ENCODE peak calls at places on chromosomes 2 and 18, in six cellular contexts. L is transverse colon, X is ureter, S is EL, F is GM04503, P is posterior vena cava. H is an unnamed sample.

GRCh38 chr18:75830848-75831247 is 403.3 kb upstream of the SMIM21 start:
- DNase-seq in L (no peak), X (no peak), S (no peak), F (no peak), P (no peak), H (no peak)

GRCh38 chr2:238121511-238122286 is 16.8 kb upstream of the KLHL30 start:
- DNase-seq in L (no peak), X (no peak), S (no peak), F (no peak), P (peak; percentile 71), H (no peak)

GRCh38 chr2:109128466-109129355 is at the start of gene SH3RF3:
- DNase-seq in L (peak; percentile 25), X (peak; percentile 54), S (peak; percentile 69), F (no peak), P (peak; percentile 90), H (peak; percentile 46)

GRCh38 chr2:212237350-212238095 is 301.1 kb downstream of the ERBB4 start:
- DNase-seq in L (no peak), X (no peak), S (no peak), F (no peak), P (peak; percentile 57), H (no peak)

GRCh38 chr2:42809876-42810125 is 17.4 kb upstream of the HAAO start:
- DNase-seq in L (peak; percentile 86), X (peak; percentile 87), S (peak; percentile 88), F (no peak), P (peak; percentile 95), H (peak; percentile 88)

GRCh38 chr18:74496508-74497307 is 545 bp downstream of the CNDP2 start:
- DNase-seq in L (peak; percentile 70), X (peak; percentile 63), S (peak; percentile 65), F (peak; percentile 13), P (peak; percentile 86), H (peak; percentile 64)

GRCh38 chr2:144431384-144431783 is 88.5 kb downstream of the ZEB2 start:
- DNase-seq in L (no peak), X (no peak), S (no peak), F (no peak), P (no peak), H (no peak)

GRCh38 chr2:151481744-151482143 is 72.0 kb downstream of the RIF1 start:
- DNase-seq in L (no peak), X (no peak), S (no peak), F (no peak), P (no peak), H (no peak)

GRCh38 chr18:67302043-67302442 is 214.5 kb downstream of the DSEL start:
- DNase-seq in L (no peak), X (no peak), S (peak; percentile 46), F (no peak), P (no peak), H (peak; percentile 4)

GRCh38 chr2:32003791-32004190 is 7.0 kb downstream of the MEMO1 start:
- DNase-seq in L (no peak), X (no peak), S (no peak), F (no peak), P (no peak), H (no peak)

GRCh38 chr18:45522371-45522770 is 92.9 kb upstream of the SLC14A2 start:
- DNase-seq in L (no peak), X (no peak), S (peak; percentile 24), F (peak; percentile 78), P (peak; percentile 82), H (peak; percentile 67)

GRCh38 chr2:230601510-230601909 is 111.1 kb upstream of the CAB39 start:
- DNase-seq in L (peak; percentile 27), X (no peak), S (no peak), F (no peak), P (no peak), H (no peak)

GRCh38 chr2:205520311-205520710 is 162.0 kb upstream of the NRP2 start:
- DNase-seq in L (no peak), X (no peak), S (no peak), F (no peak), P (no peak), H (no peak)

GRCh38 chr2:101766871-101767739 is 69.6 kb downstream of the MAP4K4 start:
- DNase-seq in L (no peak), X (no peak), S (peak; percentile 95), F (peak; percentile 94), P (no peak), H (peak; percentile 81)

GRCh38 chr2:173159794-173160463 is 84.3 kb downstream of the MAP3K20 start:
- DNase-seq in L (peak; percentile 74), X (peak; percentile 81), S (peak; percentile 95), F (peak; percentile 95), P (peak; percentile 96), H (peak; percentile 92)

GRCh38 chr2:10457846-10458563 is 9.9 kb upstream of the ODC1 start:
- DNase-seq in L (no peak), X (no peak), S (no peak), F (no peak), P (peak; percentile 20), H (peak; percentile 49)

GRCh38 chr18:69689081-69689759 is 258.5 kb downstream of the CD226 start:
- DNase-seq in L (no peak), X (no peak), S (no peak), F (no peak), P (no peak), H (no peak)

GRCh38 chr18:28365406-28365805 is 188.5 kb upstream of the CDH2 start:
- DNase-seq in L (no peak), X (peak; percentile 49), S (peak; percentile 57), F (no peak), P (no peak), H (no peak)

GRCh38 chr2:74747411-74748080 is 86.4 kb upstream of the HK2 start:
- DNase-seq in L (no peak), X (no peak), S (peak; percentile 83), F (peak; percentile 49), P (no peak), H (peak; percentile 68)

GRCh38 chr2:12950957-12951656 is 234.4 kb downstream of the TRIB2 start:
- DNase-seq in L (no peak), X (no peak), S (peak; percentile 90), F (peak; percentile 75), P (no peak), H (peak; percentile 54)

GRCh38 chr2:45651415-45652089 is at the start of gene PRKCE:
- DNase-seq in L (peak; percentile 68), X (peak; percentile 75), S (peak; percentile 30), F (no peak), P (peak; percentile 92), H (peak; percentile 10)

GRCh38 chr2:85355521-85355920 is 952 bp downstream of the ELMOD3 start:
- DNase-seq in L (no peak), X (no peak), S (no peak), F (no peak), P (no peak), H (no peak)

H was measured in AG08395.